ENCODE peak calls at places on chromosomes 4 and X, in eight cellular contexts. H is prostate gland, L is neural progenitor cell, Y is BE2C, O is fibroblast of lung, U is SJSA1, D is tibial artery, K is left lung. Z is an unnamed sample. For H3K4me1 and H3K27me3, the result is how much of the 10 kb centered on the place peaks cover.

GRCh38 chrX:2550288-2551020 is 49.7 kb upstream of the DHRSX start:
- DNase-seq in H (no peak), L (no peak), Y (no peak), O (no peak), U (no peak), D (no peak), K (no peak), Z (no peak)

GRCh38 chr4:170391066-170391754 is 301.5 kb upstream of the AADAT start:
- DNase-seq in H (no peak), L (peak), Y (no peak), O (peak), U (no peak), D (no peak), K (no peak), Z (no peak)

GRCh38 chr4:3771932-3772495 is 5.8 kb downstream of the ADRA2C start:
- DNase-seq in H (no peak), L (no peak), Y (no peak), O (no peak), U (no peak), D (peak), K (peak), Z (no peak)

GRCh38 chr4:108107729-108108382 is 60.9 kb downstream of the LEF1 start:
- DNase-seq in H (no peak), L (no peak), Y (no peak), O (no peak), U (no peak), D (no peak), K (no peak), Z (no peak)

GRCh38 chr4:133775881-133776280 is 425.7 kb downstream of the PABPC4L start:
- DNase-seq in H (no peak), L (no peak), Y (no peak), O (peak), U (no peak), D (no peak), K (no peak), Z (no peak)

GRCh38 chrX:3268804-3269203 is 77.6 kb downstream of the MXRA5 start:
- DNase-seq in H (no peak), L (no peak), Y (no peak), O (peak), U (no peak), D (no peak), K (no peak), Z (no peak)

GRCh38 chr4:147578057-147578476 is 39.1 kb upstream of the TMEM184C start:
- DNase-seq in H (no peak), L (no peak), Y (no peak), O (peak), U (peak), D (peak), K (no peak), Z (peak)

GRCh38 chr4:1047976-1048780 is 36.8 kb downstream of the FGFRL1 start:
- DNase-seq in H (no peak), L (peak), Y (peak), O (no peak), U (no peak), D (peak), K (peak), Z (no peak)

GRCh38 chr4:27819261-27819660 is 958.6 kb downstream of the STIM2 start:
- DNase-seq in H (no peak), L (no peak), Y (no peak), O (peak), U (no peak), D (no peak), K (no peak), Z (no peak)

GRCh38 chrX:118347131-118347530 is 1.2 kb downstream of the WDR44 start:
- DNase-seq in H (no peak), L (peak), Y (no peak), O (peak), U (no peak), D (no peak), K (no peak), Z (peak)
- H3K4me1 ChIP-seq in H (under half), L (under half), Y (under half), O (under half), U (under half), D (under half), K (under half), Z (under half)

GRCh38 chrX:129058405-129058804 is 464.9 kb downstream of the SMARCA1 start:
- DNase-seq in H (no peak), L (no peak), Y (no peak), O (no peak), U (no peak), D (no peak), K (no peak), Z (no peak)
- H3K27me3 ChIP-seq in H (under half), L (under half), Y (under half), O (under half), U (under half), D (under half), K (under half), Z (under half)

GRCh38 chr4:74543247-74543670 is 98.3 kb downstream of the AREG start:
- DNase-seq in H (no peak), L (no peak), Y (no peak), O (peak), U (no peak), D (no peak), K (no peak), Z (no peak)

GRCh38 chr4:74545488-74545887 is 100.6 kb downstream of the AREG start:
- DNase-seq in H (no peak), L (no peak), Y (no peak), O (no peak), U (no peak), D (peak), K (peak), Z (peak)

GRCh38 chr4:74546020-74546419 is 101.1 kb downstream of the AREG start:
- DNase-seq in H (no peak), L (no peak), Y (no peak), O (peak), U (no peak), D (no peak), K (no peak), Z (no peak)

GRCh38 chr4:74543983-74544382 is 99.0 kb downstream of the AREG start:
- DNase-seq in H (no peak), L (no peak), Y (no peak), O (peak), U (no peak), D (no peak), K (no peak), Z (peak)

GRCh38 chr4:74544655-74545361 is 99.9 kb downstream of the AREG start:
- DNase-seq in H (no peak), L (no peak), Y (no peak), O (peak), U (no peak), D (no peak), K (no peak), Z (peak)
- H3K4me1 ChIP-seq in H (under half), L (under half), Y (under half), O (under half), U (under half), D (under half), K (under half), Z (under half)

GRCh38 chr4:119314356-119314755 is 7.6 kb downstream of the FABP2 start:
- DNase-seq in H (no peak), L (peak), Y (peak), O (peak), U (no peak), D (no peak), K (no peak), Z (peak)

GRCh38 chr4:119310826-119311225 is 11.1 kb downstream of the FABP2 start:
- DNase-seq in H (no peak), L (no peak), Y (no peak), O (no peak), U (no peak), D (no peak), K (no peak), Z (no peak)

GRCh38 chr4:119315036-119315435 is 6.9 kb downstream of the FABP2 start:
- DNase-seq in H (no peak), L (no peak), Y (no peak), O (no peak), U (no peak), D (no peak), K (no peak), Z (no peak)

GRCh38 chr4:119317996-119318395 is 3.9 kb downstream of the FABP2 start:
- DNase-seq in H (no peak), L (no peak), Y (no peak), O (no peak), U (no peak), D (no peak), K (no peak), Z (no peak)

DNA sequence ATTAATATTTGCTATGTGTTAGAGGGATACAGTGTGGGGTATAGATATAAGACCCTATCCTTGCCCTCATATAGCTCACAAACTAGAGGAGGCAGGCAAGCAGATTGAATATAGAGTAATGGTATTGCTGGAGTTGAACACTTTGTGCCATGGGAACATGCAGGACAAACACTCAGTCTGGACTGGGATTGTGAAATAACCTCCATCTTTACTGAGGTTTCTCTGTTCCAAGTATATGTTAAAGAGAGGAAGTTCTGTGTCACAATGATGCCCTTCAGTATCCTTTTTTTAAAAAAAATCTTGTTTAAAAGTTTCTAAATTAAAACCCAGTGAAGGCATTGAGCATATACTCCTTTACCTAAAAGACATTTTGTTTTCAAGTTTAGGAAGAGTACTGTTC is 8.7 kb downstream of the FABP2 start:
- DNase-seq in H (no peak), L (no peak), Y (no peak), O (no peak), U (no peak), D (no peak), K (no peak), Z (peak)
- H3K27me3 ChIP-seq in H (under half), L (under half), Y (under half), O (under half), U (under half), D (under half), K (under half), Z (under half)

GRCh38 chr4:139918591-139918990 is 235.4 kb downstream of the MAML3 start:
- DNase-seq in H (no peak), L (no peak), Y (no peak), O (peak), U (peak), D (no peak), K (no peak), Z (no peak)

GRCh38 chr4:139917896-139918295 is 236.1 kb downstream of the MAML3 start:
- DNase-seq in H (no peak), L (no peak), Y (no peak), O (no peak), U (no peak), D (no peak), K (no peak), Z (no peak)

GRCh38 chr4:139913398-139913990 is 240.5 kb downstream of the MAML3 start:
- DNase-seq in H (no peak), L (no peak), Y (no peak), O (peak), U (no peak), D (no peak), K (no peak), Z (no peak)

GRCh38 chr4:139913995-139914394 is 240.0 kb downstream of the MAML3 start:
- DNase-seq in H (no peak), L (no peak), Y (no peak), O (peak), U (no peak), D (no peak), K (no peak), Z (peak)

DNA sequence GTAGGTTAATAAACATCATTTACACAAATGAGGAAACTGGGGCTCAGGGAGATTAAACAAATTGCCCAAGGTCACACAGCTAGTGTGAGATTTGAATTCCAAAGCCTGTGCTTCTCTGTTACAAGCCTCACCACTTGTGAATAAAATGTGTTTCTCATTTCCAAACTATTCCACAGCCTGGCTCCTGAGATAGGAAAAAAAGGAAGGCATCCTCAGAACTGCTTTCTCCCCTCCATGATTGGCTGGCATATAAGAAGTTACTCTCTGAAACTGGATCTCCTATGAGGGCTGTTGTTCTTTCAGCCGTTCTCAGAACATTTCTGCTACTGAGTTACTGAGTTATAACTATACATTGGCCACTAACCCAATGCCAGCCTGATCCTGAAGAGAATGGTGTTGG is 237.9 kb downstream of the MAML3 start:
- DNase-seq in H (no peak), L (no peak), Y (no peak), O (peak), U (no peak), D (no peak), K (no peak), Z (no peak)
- H3K4me1 ChIP-seq in H (under half), L (under half), Y (under half), O (under half), U (under half), D (under half), K (under half), Z (half or more)

GRCh38 chr4:6414578-6414977 is 57.8 kb downstream of the PPP2R2C start:
- DNase-seq in H (no peak), L (no peak), Y (no peak), O (no peak), U (no peak), D (no peak), K (no peak), Z (no peak)
- H3K27me3 ChIP-seq in H (under half), L (under half), Y (under half), O (under half), U (under half), D (under half), K (under half), Z (under half)

GRCh38 chr4:87057835-87058234 is 123.0 kb downstream of the AFF1 start:
- DNase-seq in H (no peak), L (no peak), Y (no peak), O (peak), U (no peak), D (no peak), K (no peak), Z (no peak)
- H3K4me1 ChIP-seq in H (under half), L (half or more), Y (under half), O (under half), U (under half), D (under half), K (half or more), Z (under half)

GRCh38 chrX:54048413-54048812 is 4.1 kb upstream of the PHF8 start:
- DNase-seq in H (no peak), L (peak), Y (no peak), O (no peak), U (no peak), D (no peak), K (no peak), Z (no peak)
- H3K27me3 ChIP-seq in H (under half), L (under half), Y (under half), O (under half), U (under half), D (under half), K (under half), Z (under half)

GRCh38 chrX:40094041-40094899 is 3.5 kb downstream of the BCOR start:
- DNase-seq in H (peak), L (peak), Y (peak), O (peak), U (peak), D (peak), K (peak), Z (peak)

GRCh38 chrX:40092808-40093435 is 4.8 kb downstream of the BCOR start:
- DNase-seq in H (no peak), L (no peak), Y (no peak), O (no peak), U (no peak), D (no peak), K (no peak), Z (no peak)

GRCh38 chrX:40094900-40095587 is 2.7 kb downstream of the BCOR start:
- DNase-seq in H (no peak), L (peak), Y (no peak), O (no peak), U (no peak), D (no peak), K (no peak), Z (no peak)

GRCh38 chrX:40091691-40092421 is 5.9 kb downstream of the BCOR start:
- DNase-seq in H (peak), L (peak), Y (no peak), O (no peak), U (no peak), D (no peak), K (no peak), Z (no peak)

GRCh38 chrX:40093586-40093985 is 4.2 kb downstream of the BCOR start:
- DNase-seq in H (no peak), L (peak), Y (no peak), O (no peak), U (no peak), D (no peak), K (no peak), Z (no peak)
- H3K4me1 ChIP-seq in H (under half), L (under half), Y (under half), O (under half), U (under half), D (under half), K (under half), Z (under half)